ENCODE peak calls at places on chromosome 15, in ten cellular contexts. U is kidney epithelial cell, F is endothelial cell of umbilical vein, P is esophagus squamous epithelium, K is right atrium auricular region, V is lower leg skin, D is cardiac fibroblast, H is tibial artery, L is brain microvascular endothelial cell, E is foreskin fibroblast. Q is an unnamed sample.

GRCh38 chr15:47959617-47960398 is 161.0 kb upstream of the SLC24A5 start:
- DNase-seq in K (no peak), D (no peak), L (no peak), U (no peak), P (no peak), F (no peak), E (no peak), V (no peak), H (no peak), Q (no peak)

GRCh38 chr15:58532126-58532525 is 100.3 kb downstream of the LIPC start:
- DNase-seq in E (no peak), D (no peak), K (no peak), L (no peak), F (no peak), H (no peak), U (no peak), P (no peak), V (no peak), Q (no peak)

GRCh38 chr15:26070095-26070532 is 207.0 kb upstream of the ATP10A start:
- DNase-seq in L (no peak), H (no peak), U (no peak), D (no peak), P (no peak), F (no peak), K (no peak), E (no peak), V (no peak), Q (no peak)

GRCh38 chr15:92921215-92922131 is 21.3 kb downstream of the CHD2 start:
- DNase-seq in U (peak; percentile 84), V (no peak), H (no peak), K (no peak), L (no peak), E (peak; percentile 60), P (no peak), F (peak; percentile 67), D (no peak), Q (no peak)

GRCh38 chr15:58518626-58519025 is 86.8 kb downstream of the LIPC start:
- DNase-seq in E (no peak), P (no peak), L (no peak), F (no peak), V (no peak), H (no peak), K (no peak), D (no peak), U (no peak), Q (no peak)

GRCh38 chr15:95431518-95431917 is 899.0 kb upstream of the NR2F2 start:
- DNase-seq in V (no peak), F (no peak), U (no peak), E (no peak), P (no peak), D (no peak), K (no peak), L (no peak), H (no peak), Q (no peak)

GRCh38 chr15:45522931-45523331 is 376 bp upstream of the SLC30A4 start:
- DNase-seq in D (peak; percentile 49), H (no peak), E (peak; percentile 23), L (peak; percentile 13), K (no peak), V (peak; percentile 87), P (no peak), F (peak; percentile 50), U (no peak), Q (no peak)

GRCh38 chr15:27993996-27994775 is 104.9 kb downstream of the OCA2 start:
- DNase-seq in V (no peak), L (no peak), U (no peak), H (no peak), K (no peak), P (no peak), E (no peak), D (no peak), F (no peak), Q (no peak)

GRCh38 chr15:51368751-51369450 is 27.4 kb downstream of the GLDN start:
- DNase-seq in D (peak; percentile 30), L (peak; percentile 48), K (no peak), H (no peak), E (peak; percentile 86), P (no peak), F (no peak), V (no peak), U (no peak), Q (peak; percentile 21)

GRCh38 chr15:57340673-57341259 is 35.5 kb upstream of the CGNL1 start:
- DNase-seq in E (peak; percentile 26), L (peak; percentile 42), H (peak; percentile 41), D (peak; percentile 79), P (no peak), K (no peak), U (no peak), V (peak; percentile 90), F (peak; percentile 82), Q (no peak)

GRCh38 chr15:36643551-36643950 is 64.1 kb downstream of the CDIN1 start:
- DNase-seq in K (no peak), E (no peak), F (no peak), V (no peak), D (no peak), H (no peak), L (peak; percentile 53), P (no peak), U (no peak), Q (no peak)

GRCh38 chr15:97684249-97684648 is 276.3 kb upstream of the ARRDC4 start:
- DNase-seq in F (no peak), H (no peak), E (no peak), P (no peak), V (no peak), L (no peak), K (no peak), U (no peak), D (no peak), Q (no peak)

GRCh38 chr15:78565951-78566774 is 843 bp downstream of the CHRNA5 start:
- DNase-seq in L (no peak), E (peak; percentile 17), D (peak; percentile 13), F (peak; percentile 42), H (no peak), K (no peak), P (no peak), V (no peak), U (no peak), Q (no peak)

GRCh38 chr15:72342385-72342784 is 22.4 kb upstream of the CELF6 start:
- DNase-seq in V (no peak), E (no peak), K (no peak), F (peak; percentile 31), P (no peak), U (no peak), H (no peak), D (peak; percentile 17), L (peak; percentile 16), Q (no peak)

GRCh38 chr15:45635191-45635638 is 386 bp downstream of the SQOR start:
- DNase-seq in L (no peak), E (no peak), F (no peak), U (no peak), D (peak; percentile 21), H (peak; percentile 68), K (peak; percentile 77), V (peak; percentile 94), P (peak; percentile 60), Q (no peak)

GRCh38 chr15:100759698-100760356 is 119.8 kb upstream of the ALDH1A3 start:
- DNase-seq in F (peak; percentile 51), L (peak; percentile 85), H (no peak), E (peak; percentile 47), K (no peak), U (peak; percentile 29), D (peak; percentile 45), P (no peak), V (peak; percentile 83), Q (no peak)

GRCh38 chr15:40955930-40956542 is 2.8 kb downstream of the CHAC1 start:
- DNase-seq in D (no peak), E (no peak), F (no peak), K (no peak), V (no peak), H (no peak), U (no peak), L (peak; percentile 29), P (no peak), Q (no peak)

GRCh38 chr15:79924379-79924778 is 27.6 kb upstream of the MTHFS start:
- DNase-seq in E (no peak), D (no peak), P (no peak), F (no peak), V (no peak), L (no peak), H (no peak), U (no peak), K (no peak), Q (no peak)
- H3K4me3 ChIP-seq in E (peak overlapping the region; percentile 87), D (peak overlapping the region; percentile 89), P (peak overlapping the region; percentile 74), F (peak overlapping the region; percentile 96), V (no peak overlapping the region), L (peak overlapping the region; percentile 89), H (peak overlapping the region; percentile 74), U (peak overlapping the region; percentile 80), K (peak overlapping the region; percentile 77), Q (peak overlapping the region; percentile 70)

DNA sequence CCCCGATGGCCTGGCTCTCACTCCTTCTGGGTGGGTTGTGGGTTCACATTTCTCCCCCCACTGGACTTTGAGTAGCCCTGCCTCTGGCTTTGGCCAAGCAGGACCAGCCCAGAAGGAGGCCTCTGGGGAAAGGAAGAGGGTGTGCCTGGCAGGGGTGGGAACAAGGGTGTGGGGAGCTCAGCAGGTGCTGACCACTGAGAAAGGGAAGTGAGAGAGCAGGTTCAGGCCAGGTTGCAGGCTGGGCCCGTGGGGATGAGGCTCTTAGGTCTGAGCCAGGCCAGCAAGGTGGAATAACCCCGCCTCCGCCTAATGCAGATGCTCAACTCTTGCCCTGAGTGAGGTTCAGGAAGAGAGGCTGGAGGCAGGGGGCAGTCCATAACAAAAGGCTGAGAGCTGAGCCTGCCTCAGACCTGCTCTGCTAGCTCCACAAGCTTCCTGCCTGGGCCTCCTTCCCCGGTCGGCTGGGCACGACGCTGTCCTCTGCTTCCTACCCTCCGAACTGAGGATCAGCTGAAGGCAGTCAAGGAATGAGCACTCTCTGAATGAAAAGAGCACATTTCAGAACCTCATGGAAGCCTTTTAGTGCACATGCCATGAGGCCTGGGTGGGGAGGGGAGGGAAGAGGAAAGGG is 82.7 kb downstream of the TLE3 start:
- DNase-seq in P (no peak), F (no peak), V (no peak), E (no peak), U (no peak), H (no peak), L (no peak), D (no peak), K (no peak), Q (no peak)
- TF ChIP-seq CTCF in P (no peak), F (no peak), V (no peak), E (no peak), U (no peak), H (no peak), L (no peak), D (no peak), K (no peak), Q (no peak)

DNA sequence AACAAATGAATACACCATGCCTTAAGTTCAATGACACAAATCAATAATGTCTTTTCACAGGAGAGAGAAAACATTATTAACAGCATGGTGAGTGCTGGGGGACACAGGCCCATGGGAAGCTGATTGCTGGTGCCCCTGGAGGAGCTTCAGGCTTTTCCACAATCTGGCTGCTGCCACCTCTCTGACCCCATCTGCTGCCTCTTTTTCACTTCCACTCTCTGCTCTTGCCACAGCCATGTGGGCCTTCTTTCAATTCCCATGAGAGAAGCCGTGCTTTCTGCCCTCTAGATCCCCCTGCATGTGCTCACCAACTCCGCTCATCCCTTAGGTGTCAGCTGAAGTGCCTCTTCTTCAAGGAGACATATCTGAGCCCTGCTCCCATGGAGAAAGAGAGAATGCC is 21.0 kb upstream of the CTXND1 start:
- DNase-seq in U (no peak), H (no peak), V (peak; percentile 49), P (no peak), L (no peak), K (peak; percentile 21), E (no peak), F (no peak), D (no peak), Q (no peak)
- H3K4me3 ChIP-seq in U (no peak overlapping the region), H (no peak overlapping the region), V (no peak overlapping the region), P (no peak overlapping the region), L (no peak overlapping the region), K (no peak overlapping the region), E (no peak overlapping the region), F (no peak overlapping the region), D (no peak overlapping the region), Q (no peak overlapping the region)

GRCh38 chr15:81809543-81809942 is 236.3 kb downstream of the MEX3B start:
- DNase-seq in U (no peak), E (no peak), F (peak; percentile 15), P (no peak), K (no peak), H (no peak), L (peak; percentile 2), V (no peak), D (peak; percentile 5), Q (no peak)
- TF ChIP-seq CTCF in U (no peak), E (no peak), F (no peak), P (no peak), K (peak; percentile 15), H (no peak), L (peak; percentile 27), V (no peak), D (no peak), Q (peak; percentile 30)